ENCODE peak calls at places on chromosomes 16 and 17, in four cellular contexts. O, T, H and Z are unnamed samples.
A peak's percentile ranks its signal among the peaks of the same experiment; 100 is the strongest.

GRCh38 chr17:16150251-16150859 is 65.0 kb downstream of the NCOR1 start:
- DNase-seq in O (no peak), H (peak; percentile 80), T (no peak), Z (peak; percentile 24)

GRCh38 chr17:7004398-7005253 is 7.8 kb upstream of the RNASEK start:
- DNase-seq in H (peak; percentile 54), T (peak; percentile 31), O (no peak), Z (peak; percentile 56)

GRCh38 chr17:59844884-59845594 is 47.7 kb downstream of the TUBD1 start:
- DNase-seq in O (no peak), T (no peak), H (peak; percentile 70), Z (no peak)

GRCh38 chr16:4649744-4650442 is 25.3 kb downstream of the MGRN1 start:
- DNase-seq in H (no peak), T (no peak), O (no peak), Z (no peak)

GRCh38 chr16:48491517-48491916 is 106.3 kb upstream of the SIAH1 start:
- DNase-seq in H (peak; percentile 35), T (no peak), O (no peak), Z (no peak)

GRCh38 chr16:24013733-24014645 is 178.2 kb downstream of the PRKCB start:
- DNase-seq in T (peak; percentile 57), O (no peak), H (no peak), Z (no peak)

GRCh38 chr17:74042241-74042640 is 161.2 kb upstream of the RPL38 start:
- DNase-seq in T (no peak), O (no peak), H (no peak), Z (no peak)

GRCh38 chr16:80991792-80992430 is 14.8 kb downstream of the CMC2 start:
- DNase-seq in T (no peak), H (no peak), O (no peak), Z (no peak)

GRCh38 chr16:3655030-3655790 is 719 bp downstream of the DNASE1 start:
- DNase-seq in H (no peak), O (no peak), T (peak; percentile 36), Z (no peak)

GRCh38 chr17:48819466-48819865 is 2.4 kb upstream of the TTLL6 start:
- DNase-seq in O (no peak), H (no peak), T (no peak), Z (no peak)

GRCh38 chr17:61221597-61222471 is 177.8 kb upstream of the TBX2 start:
- DNase-seq in H (peak; percentile 37), O (no peak), T (no peak), Z (no peak)

GRCh38 chr17:47686661-47687327 is 7.2 kb upstream of the TBKBP1 start:
- DNase-seq in T (no peak), H (peak; percentile 34), O (no peak), Z (peak; percentile 30)

GRCh38 chr16:53509906-53510703 is 7.1 kb upstream of the AKTIP start:
- DNase-seq in T (peak; percentile 61), H (peak; percentile 62), O (peak; percentile 44), Z (peak; percentile 55)

GRCh38 chr17:50909765-50910661 is 43.9 kb upstream of the TOB1 start:
- DNase-seq in T (no peak), O (no peak), H (no peak), Z (no peak)

GRCh38 chr17:28726396-28726911 is 421 bp upstream of the TLCD1 start:
- DNase-seq in O (no peak), H (peak; percentile 39), T (peak; percentile 88), Z (peak; percentile 37)

GRCh38 chr17:37221865-37222264 is 153.9 kb upstream of the C17orf78 start:
- DNase-seq in T (no peak), H (no peak), O (no peak), Z (no peak)

GRCh38 chr17:927611-928461 is 51.7 kb downstream of the NXN start:
- DNase-seq in T (no peak), O (peak; percentile 57), H (peak; percentile 97), Z (peak; percentile 95)

GRCh38 chr17:21239680-21240374 is 13.4 kb downstream of the NATD1 start:
- DNase-seq in O (no peak), H (peak; percentile 28), T (no peak), Z (peak; percentile 23)

GRCh38 chr17:43530303-43531081 is 15.6 kb downstream of the ETV4 start:
- DNase-seq in O (peak; percentile 96), H (peak; percentile 93), T (peak; percentile 49), Z (peak; percentile 50)

GRCh38 chr17:7438050-7438614 is 1.2 kb upstream of the FGF11 start:
- DNase-seq in H (no peak), T (peak; percentile 75), O (no peak), Z (no peak)

GRCh38 chr16:48420437-48420836 is 35.2 kb upstream of the SIAH1 start:
- DNase-seq in H (no peak), O (no peak), T (no peak), Z (no peak)

GRCh38 chr17:38705803-38706624 is 941 bp downstream of the MLLT6 start:
- DNase-seq in H (no peak), O (peak; percentile 69), T (peak; percentile 73), Z (no peak)

GRCh38 chr16:89727406-89728120 is 6.2 kb downstream of the ZNF276 start:
- DNase-seq in H (no peak), O (no peak), T (no peak), Z (no peak)

GRCh38 chr17:1143573-1143972 is 36.2 kb downstream of the ABR start:
- DNase-seq in T (no peak), O (no peak), H (peak; percentile 34), Z (no peak)

GRCh38 chr17:78252111-78252634 is 20.7 kb downstream of the TMEM235 start:
- DNase-seq in H (no peak), O (no peak), T (peak; percentile 68), Z (no peak)

GRCh38 chr16:2866422-2866821 is 8.5 kb upstream of the PRSS22 start:
- DNase-seq in O (no peak), T (no peak), H (no peak), Z (no peak)

GRCh38 chr17:5422505-5422904 is 2.5 kb downstream of the RPAIN start:
- DNase-seq in O (no peak), H (peak; percentile 83), T (no peak), Z (peak; percentile 86)

GRCh38 chr17:2084129-2084765 is 29.3 kb downstream of the HIC1 start:
- DNase-seq in T (peak; percentile 68), O (no peak), H (peak; percentile 53), Z (peak; percentile 70)

GRCh38 chr17:76545918-76546555 is 6.2 kb downstream of the PRCD start:
- DNase-seq in T (peak; percentile 27), H (no peak), O (no peak), Z (no peak)

GRCh38 chr16:56851671-56852400 is 13.2 kb upstream of the SLC12A3 start:
- DNase-seq in H (peak; percentile 50), O (no peak), T (peak; percentile 4), Z (no peak)

GRCh38 chr16:79533292-79533691 is 67.2 kb downstream of the MAF start:
- DNase-seq in T (no peak), O (no peak), H (no peak), Z (no peak)

GRCh38 chr16:86946981-86947380 is 368.6 kb downstream of the FOXL1 start:
- DNase-seq in H (no peak), O (no peak), T (no peak), Z (no peak)

GRCh38 chr16:88382491-88383400 is at the start of gene ZNF469:
- DNase-seq in O (peak; percentile 27), T (peak; percentile 41), H (peak; percentile 57), Z (peak; percentile 17)

GRCh38 chr17:65278050-65278819 is 141.1 kb downstream of the RGS9 start:
- DNase-seq in H (peak; percentile 62), O (peak; percentile 29), T (peak; percentile 78), Z (peak; percentile 45)

GRCh38 chr17:58270476-58271290 is 10.1 kb downstream of the MPO start:
- DNase-seq in T (no peak), O (no peak), H (no peak), Z (no peak)

GRCh38 chr17:48754500-48755261 is 26.1 kb upstream of the HOXB13 start:
- DNase-seq in T (no peak), O (no peak), H (no peak), Z (no peak)

GRCh38 chr17:233473-233941 is 52.1 kb upstream of the DOC2B start:
- DNase-seq in O (no peak), H (no peak), T (no peak), Z (no peak)

GRCh38 chr16:80433617-80434016 is 107.2 kb upstream of the DYNLRB2 start:
- DNase-seq in O (no peak), T (no peak), H (no peak), Z (no peak)

GRCh38 chr17:80259642-80260535 is 763 bp upstream of the RNF213 start:
- DNase-seq in H (peak; percentile 65), O (peak; percentile 70), T (peak; percentile 83), Z (peak; percentile 54)

DNA sequence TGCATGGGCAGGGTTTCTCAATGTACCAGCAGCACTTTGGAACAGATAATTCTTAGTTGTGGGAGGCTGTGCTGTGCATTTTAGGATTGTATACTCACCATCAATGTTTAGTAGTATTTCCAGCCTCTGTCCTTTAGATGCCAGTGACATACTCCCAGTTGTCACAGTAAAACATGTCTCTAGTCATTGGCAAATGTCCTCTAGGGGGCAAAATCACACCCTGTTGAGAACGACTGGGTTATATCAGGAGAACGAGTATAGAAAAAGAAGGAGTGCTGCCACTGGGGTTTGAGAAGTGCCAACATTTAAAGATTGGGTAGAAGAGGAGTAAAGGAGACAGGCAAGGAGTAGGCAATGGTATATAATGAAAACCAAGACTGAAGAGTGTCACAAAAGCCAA is 37.9 kb upstream of the SMIM36 start:
- DNase-seq in O (no peak), H (no peak), T (no peak), Z (no peak)
- TF ChIP-seq CTCF in O (no peak), H (no peak), T (no peak), Z (peak; percentile 66)

DNA sequence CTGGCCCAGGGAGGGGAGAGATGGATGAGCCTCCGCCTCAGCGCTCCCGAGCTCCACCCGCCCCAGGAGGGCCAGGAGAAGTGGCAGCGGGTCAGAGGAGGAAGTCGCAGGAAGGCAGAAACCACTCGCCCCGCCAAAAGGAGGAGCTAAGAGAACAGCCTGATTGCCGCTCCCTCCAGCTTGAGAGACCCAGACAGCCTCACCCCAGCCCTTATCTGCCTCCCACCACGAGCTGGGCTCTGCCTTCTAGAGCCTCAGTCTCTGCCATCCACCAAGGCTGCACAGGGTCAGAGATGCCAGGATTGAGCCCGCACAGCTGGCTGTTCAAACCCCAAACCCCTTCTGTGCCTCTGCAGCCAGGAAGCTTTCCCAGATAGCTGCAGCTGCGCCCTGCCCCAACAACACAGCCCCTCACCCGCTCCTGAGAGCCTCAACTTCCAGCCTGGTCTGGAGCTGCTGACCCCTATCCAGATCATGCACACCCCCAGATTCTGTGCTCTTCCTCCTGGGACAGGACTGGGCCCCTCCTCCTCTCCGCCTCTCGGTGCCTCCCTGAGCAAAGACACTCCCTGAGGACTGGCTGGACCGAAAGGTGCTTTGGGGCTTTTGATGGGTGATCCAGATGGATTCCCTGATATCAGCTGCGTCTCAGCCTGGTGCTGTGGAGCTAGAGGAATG is 1.0 kb upstream of the ATP2A3 start:
- DNase-seq in O (no peak), H (no peak), T (peak; percentile 91), Z (no peak)
- TF ChIP-seq CTCF in O (no peak), H (no peak), T (no peak), Z (no peak)

DNA sequence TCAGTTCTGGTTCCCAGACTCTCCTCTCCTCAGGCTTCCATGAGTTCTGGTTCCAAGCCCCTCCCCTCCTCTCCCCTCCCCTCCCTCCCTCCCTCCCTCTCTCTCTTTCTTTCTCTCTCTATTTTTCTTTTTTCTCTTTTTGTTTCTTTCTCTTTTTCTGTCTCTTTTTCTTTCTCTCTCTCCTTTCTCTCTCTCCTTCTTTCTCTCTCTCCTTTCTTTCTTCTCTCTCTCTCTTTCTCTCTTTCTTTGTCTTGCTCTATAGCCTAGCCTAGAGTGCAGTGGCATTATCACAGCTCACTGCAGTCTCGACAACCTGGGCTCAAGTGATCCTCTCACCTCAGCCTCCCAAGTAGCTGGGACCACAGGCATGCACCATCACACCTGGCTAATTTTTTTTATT is 796 bp upstream of the CES3 start:
- DNase-seq in T (no peak), H (no peak), O (no peak), Z (no peak)
- TF ChIP-seq CTCF in T (no peak), H (no peak), O (no peak), Z (no peak)

GRCh38 chr17:40190197-40191021 is 13.1 kb downstream of the RAPGEFL1 start:
- DNase-seq in O (no peak), T (no peak), H (no peak), Z (no peak)
- TF ChIP-seq CTCF in O (no peak), T (no peak), H (peak; percentile 38), Z (peak; percentile 64)